ENCODE peak calls at places on chromosomes 16 and 17, in four cellular contexts. N, X, D and V are unnamed samples.

GRCh38 chr16:27378871-27379580 is 22.9 kb upstream of the IL21R start:
- DNase-seq in D (no peak), N (peak), X (no peak), V (no peak)

GRCh38 chr17:82103588-82104451 is 5.8 kb upstream of the FASN start:
- DNase-seq in N (peak), D (no peak), X (peak), V (peak)

GRCh38 chr16:57113042-57113453 is 20.7 kb downstream of the CPNE2 start:
- DNase-seq in N (peak), D (no peak), X (peak), V (no peak)

GRCh38 chr16:86865866-86866675 is 287.7 kb downstream of the FOXL1 start:
- DNase-seq in N (no peak), D (no peak), X (peak), V (no peak)

GRCh38 chr17:56593073-56593740 is at the start of gene NOG:
- DNase-seq in X (peak), N (peak), D (peak), V (peak)

GRCh38 chr16:31330553-31330890 is 24.5 kb upstream of the ITGAX start:
- DNase-seq in N (no peak), D (no peak), X (no peak), V (no peak)

GRCh38 chr17:27741361-27741861 is 58.9 kb downstream of the NOS2 start:
- DNase-seq in D (no peak), X (no peak), N (peak), V (no peak)

GRCh38 chr16:84115919-84116719 is 623 bp downstream of the MBTPS1 start:
- DNase-seq in N (peak), D (no peak), X (peak), V (no peak)

GRCh38 chr16:82055728-82056549 is 20.9 kb downstream of the HSD17B2 start:
- DNase-seq in D (no peak), X (no peak), N (no peak), V (no peak)

GRCh38 chr16:31090540-31090939 is 1.8 kb upstream of the PRSS53 start:
- DNase-seq in N (peak), D (no peak), X (no peak), V (no peak)

GRCh38 chr17:71202449-71202848 is 918.4 kb upstream of the SOX9 start:
- DNase-seq in N (no peak), X (no peak), D (no peak), V (no peak)

GRCh38 chr16:84341533-84342295 is 26.6 kb upstream of the ATP2C2 start:
- DNase-seq in D (no peak), N (no peak), X (no peak), V (no peak)

GRCh38 chr16:86046026-86046713 is 147.2 kb downstream of the IRF8 start:
- DNase-seq in D (no peak), X (no peak), N (no peak), V (no peak)

GRCh38 chr16:27470567-27471431 is 68.8 kb downstream of the IL21R start:
- DNase-seq in D (no peak), X (peak), N (peak), V (no peak)

GRCh38 chr16:85570213-85570734 is 42.8 kb upstream of the GSE1 start:
- DNase-seq in X (no peak), N (no peak), D (no peak), V (no peak)

GRCh38 chr16:56226187-56226586 is 34.9 kb downstream of the GNAO1 start:
- DNase-seq in X (no peak), N (no peak), D (no peak), V (no peak)

GRCh38 chr16:19289805-19290490 is 4.4 kb downstream of the CLEC19A start:
- DNase-seq in N (no peak), X (no peak), D (no peak), V (peak)

GRCh38 chr17:31488982-31489294 is 97.5 kb downstream of the RAB11FIP4 start:
- DNase-seq in D (no peak), X (no peak), N (no peak), V (no peak)

GRCh38 chr16:78461496-78461938 is 362.1 kb downstream of the WWOX start:
- DNase-seq in X (no peak), D (no peak), N (peak), V (no peak)

GRCh38 chr16:30115238-30115637 is 1.9 kb upstream of the GDPD3 start:
- DNase-seq in X (no peak), N (no peak), D (no peak), V (no peak)

GRCh38 chr16:57528499-57529323 is 7.7 kb downstream of the CCDC102A start:
- DNase-seq in N (no peak), D (no peak), X (no peak), V (no peak)

DNA sequence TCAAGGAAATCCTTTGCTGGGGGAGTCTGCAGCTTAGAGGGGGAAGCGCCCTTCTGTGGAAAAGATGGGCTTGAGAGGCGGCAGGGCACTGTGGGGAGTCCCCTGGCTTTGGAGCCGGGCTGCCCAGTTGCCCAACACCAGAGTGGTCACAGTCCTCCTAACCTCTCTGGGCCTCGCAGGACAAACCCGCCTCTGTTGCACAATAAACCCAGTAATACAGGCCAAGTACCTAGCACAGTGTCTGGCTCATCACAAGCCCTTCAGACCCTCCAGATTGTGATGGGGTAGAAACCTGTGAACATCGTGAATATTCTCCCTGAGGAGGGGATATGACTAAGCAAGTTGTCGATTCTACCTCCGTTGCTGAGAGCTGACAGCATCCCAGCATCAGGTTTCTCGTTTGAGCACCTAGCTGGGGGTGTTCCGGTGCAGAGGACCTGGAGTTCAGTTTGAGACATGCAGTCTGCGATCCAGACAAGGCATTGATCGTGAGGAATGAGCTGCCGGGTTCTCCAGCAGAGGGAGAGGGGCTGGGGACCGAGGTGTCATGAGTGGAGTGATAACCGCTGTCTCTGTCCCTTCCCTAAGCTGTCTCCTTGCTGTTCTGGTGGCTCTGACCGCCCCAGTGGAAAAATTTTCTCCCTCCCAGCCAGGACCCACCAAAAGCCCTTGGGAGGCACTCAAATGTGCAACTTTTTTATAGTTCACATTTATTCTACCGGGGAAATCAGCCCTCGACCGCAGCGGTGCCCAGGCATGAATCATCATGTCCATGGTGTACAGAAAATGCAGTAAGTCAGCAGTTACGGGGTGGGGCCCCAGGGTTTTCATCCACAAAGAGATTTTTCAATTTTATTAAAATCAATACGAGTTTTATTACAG is 161.9 kb downstream of the WSCD1 start:
- DNase-seq in D (no peak), N (peak), X (no peak), V (no peak)
- TF ChIP-seq CTCF in D (no peak), N (no peak), X (no peak), V (no peak)

GRCh38 chr16:66325977-66326376 is 40.5 kb upstream of the CDH5 start:
- DNase-seq in N (no peak), X (no peak), D (no peak), V (no peak)
- TF ChIP-seq CTCF in N (no peak), X (no peak), D (no peak), V (no peak)

DNA sequence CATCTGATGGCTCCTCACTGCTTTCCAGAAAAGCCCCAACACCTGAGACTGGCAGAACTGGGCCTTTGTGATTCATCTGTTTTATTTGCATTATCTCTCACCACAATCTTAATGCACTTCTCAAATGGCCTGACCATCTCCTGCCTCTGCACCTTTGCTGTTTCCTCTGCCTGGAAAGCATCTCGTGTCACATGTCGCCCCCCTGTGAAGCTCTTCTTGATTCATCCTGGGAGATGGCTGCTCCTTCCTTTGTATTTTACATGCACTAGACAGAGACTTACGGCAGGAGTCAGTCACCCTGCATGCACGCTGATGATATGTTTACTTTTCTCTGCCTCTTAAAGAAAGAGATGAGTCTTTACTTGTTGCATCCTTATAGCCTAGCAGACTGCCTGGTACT is 30.0 kb downstream of the HNF1B start:
- DNase-seq in N (peak), X (no peak), D (no peak), V (no peak)
- TF ChIP-seq CTCF in N (peak), X (no peak), D (no peak), V (no peak)

GRCh38 chr17:66988069-66988798 is 23.7 kb downstream of the CACNG4 start:
- DNase-seq in N (peak), D (no peak), X (no peak), V (no peak)
- TF ChIP-seq CTCF in N (peak), D (no peak), X (no peak), V (no peak)